ENCODE peak calls at places on chromosomes 12 and 14, in four cellular contexts. H is cardiac muscle cell, N is tibial artery, R is tibial nerve. V is an unnamed sample. For H3K4me1, the result is how much of the 10 kb centered on the place peaks cover.

GRCh38 chr14:40188006-40188405 is 755.8 kb upstream of the FBXO33 start:
- DNase-seq in R (no peak), H (no peak), N (no peak), V (no peak)

GRCh38 chr12:23816394-23816851 is 133.0 kb downstream of the SOX5 start:
- DNase-seq in H (no peak), R (no peak), N (no peak), V (no peak)

GRCh38 chr12:29024117-29024516 is 125.0 kb upstream of the FAR2 start:
- DNase-seq in N (no peak), H (no peak), R (no peak), V (no peak)

GRCh38 chr12:56188116-56188785 is 1.0 kb downstream of the SMARCC2 start:
- DNase-seq in N (no peak), R (no peak), H (no peak), V (no peak)

GRCh38 chr14:77203611-77204456 is 22.2 kb downstream of the TMEM63C start:
- DNase-seq in R (no peak), N (no peak), H (peak), V (no peak)

GRCh38 chr14:75283162-75283883 is 4.7 kb downstream of the FOS start:
- DNase-seq in H (peak), R (no peak), N (no peak), V (no peak)

GRCh38 chr14:72864712-72865365 is 29.1 kb downstream of the DPF3 start:
- DNase-seq in H (peak), R (no peak), N (no peak), V (no peak)

GRCh38 chr14:67695394-67695949 is at the start of gene RDH11:
- DNase-seq in R (peak), H (peak), N (peak), V (peak)

GRCh38 chr12:90327783-90328743 is 619.4 kb upstream of the ATP2B1 start:
- DNase-seq in H (no peak), R (no peak), N (no peak), V (no peak)

GRCh38 chr12:42935756-42936155 is 346.2 kb upstream of the PRICKLE1 start:
- DNase-seq in H (peak), R (no peak), N (no peak), V (no peak)

GRCh38 chr12:109822951-109823411 is 10.2 kb downstream of the TRPV4 start:
- DNase-seq in N (no peak), R (no peak), H (no peak), V (no peak)

GRCh38 chr12:117559978-117560377 is 198.6 kb upstream of the NOS1 start:
- DNase-seq in N (no peak), R (no peak), H (no peak), V (no peak)

GRCh38 chr12:75954749-75955148 is 76.8 kb downstream of the PHLDA1 start:
- DNase-seq in R (no peak), N (no peak), H (no peak), V (no peak)

GRCh38 chr14:101009531-101009930 is 106.0 kb upstream of the RTL1 start:
- DNase-seq in N (no peak), R (no peak), H (no peak), V (no peak)

GRCh38 chr12:26047401-26048226 is 77.2 kb downstream of the BHLHE41 start:
- DNase-seq in H (no peak), N (no peak), R (no peak), V (no peak)

DNA sequence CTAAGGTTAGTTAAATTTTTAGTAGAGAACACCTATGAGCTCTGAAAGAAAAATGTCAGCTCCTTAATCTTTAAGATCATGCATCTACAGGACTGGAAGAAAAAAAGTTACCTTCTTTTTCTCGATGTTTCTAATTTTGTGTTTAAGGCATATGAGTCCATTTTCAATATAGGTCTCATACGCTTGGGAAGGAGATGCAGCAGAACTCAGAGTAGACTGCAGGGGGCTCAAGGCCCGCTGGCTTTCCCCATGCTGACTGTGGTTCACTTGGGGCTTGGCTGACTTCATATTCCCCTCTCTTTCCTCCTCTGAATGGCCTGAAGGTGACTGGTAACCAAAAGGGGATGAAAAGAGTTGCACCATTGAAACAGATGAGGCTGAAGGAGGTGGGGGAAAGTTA is 1.5 kb downstream of the CAPRIN2 start:
- DNase-seq in N (no peak), H (peak), R (no peak), V (no peak)
- TF ChIP-seq CTCF in N (no peak), H (peak), R (no peak), V (peak)

GRCh38 chr12:106814649-106815048 is 40.2 kb downstream of the RIC8B start:
- DNase-seq in R (no peak), H (no peak), N (no peak), V (no peak)
- H3K4me3 ChIP-seq in R (no peak), H (no peak), N (no peak), V (no peak)

GRCh38 chr14:95515523-95516517 is 630 bp downstream of the SYNE3 start:
- DNase-seq in R (peak), N (peak), H (peak), V (no peak)
- H3K4me1 ChIP-seq in R (half or more), N (under half), H (under half), V (under half)

GRCh38 chr14:57865450-57866198 is at the start of gene SLC35F4:
- DNase-seq in N (no peak), R (no peak), H (peak), V (no peak)
- TF ChIP-seq CTCF in N (no peak), R (no peak), H (no peak), V (peak)

DNA sequence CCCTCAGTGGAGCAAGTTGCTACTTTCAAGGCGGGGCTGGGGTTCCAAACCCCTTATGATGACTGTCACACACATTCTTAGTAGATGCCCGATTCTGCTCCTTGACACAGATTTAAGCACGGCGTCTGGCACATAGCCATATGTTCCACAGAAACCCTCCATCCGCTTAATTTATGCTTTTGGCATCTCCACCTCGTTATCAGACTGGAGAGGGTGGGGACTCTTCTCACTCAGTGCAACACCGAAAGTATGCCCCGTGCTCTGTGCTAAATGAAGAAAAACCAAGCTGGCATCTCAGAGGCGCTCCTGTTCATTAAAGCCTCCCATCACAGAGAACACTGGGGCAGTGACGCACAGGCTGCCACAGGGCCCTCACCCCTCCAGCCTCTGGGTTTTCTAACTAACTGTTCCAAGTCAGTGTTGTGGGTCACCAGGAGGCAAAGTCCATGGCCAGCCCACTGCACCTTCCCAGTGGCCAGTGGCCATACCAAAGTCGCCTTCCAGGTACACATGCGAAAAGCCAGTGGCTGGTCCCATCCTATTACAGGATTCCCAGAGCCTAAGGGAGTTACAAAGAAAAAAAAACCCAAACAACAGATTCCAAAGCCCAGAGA is 27.3 kb downstream of the CCDC88C start:
- DNase-seq in N (no peak), R (no peak), H (no peak), V (no peak)
- H3K4me3 ChIP-seq in N (no peak), R (no peak), H (no peak), V (no peak)

DNA sequence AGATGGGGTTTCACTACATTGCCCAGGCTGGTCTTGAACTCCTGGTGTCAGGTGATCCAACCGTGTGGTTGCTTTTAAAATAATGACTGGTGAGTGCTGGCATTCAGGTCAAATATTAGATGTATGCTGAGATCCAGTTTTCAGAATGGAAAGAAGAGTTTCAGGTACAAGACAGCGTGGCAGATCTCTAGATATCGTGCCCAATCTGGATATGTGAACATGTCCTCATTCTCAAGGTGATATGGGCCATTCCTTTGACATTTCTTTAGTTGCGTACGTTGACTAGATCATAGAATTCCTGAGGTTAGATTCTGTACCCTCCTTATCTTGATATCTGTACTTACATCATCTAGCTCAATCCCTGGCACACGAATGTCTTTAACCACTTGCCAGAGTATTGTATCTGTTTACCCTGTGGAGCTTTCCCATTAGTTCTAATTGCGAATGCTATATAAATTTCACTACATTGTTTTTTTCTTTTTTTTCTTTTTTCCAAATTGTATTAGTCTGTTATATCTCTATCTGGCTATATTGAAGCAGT is 80.2 kb downstream of the ANO6 start:
- DNase-seq in R (no peak), N (no peak), H (peak), V (no peak)
- H3K4me1 ChIP-seq in R (under half), N (under half), H (under half), V (under half)

GRCh38 chr14:104514156-104514848 is 65.3 kb upstream of the C14orf180 start:
- DNase-seq in R (no peak), H (no peak), N (no peak), V (no peak)
- TF ChIP-seq CTCF in R (no peak), H (no peak), N (no peak), V (no peak)